ENCODE peak calls at places on chromosomes 11 and 22, in nine cellular contexts. D, U, I, S, R, W, O, N and C are unnamed samples.
A peak's percentile ranks its signal among the peaks of the same experiment; 100 is the strongest.

GRCh38 chr22:35995772-35996171 is 32.9 kb downstream of the RBFOX2 start:
- DNase-seq in U (no peak), R (no peak), D (no peak), W (peak; percentile 78), O (no peak), I (peak; percentile 79), N (no peak), S (no peak), C (peak; percentile 11)

GRCh38 chr11:66904055-66904454 is 47.2 kb downstream of the LRFN4 start:
- DNase-seq in U (no peak), R (no peak), S (no peak), O (no peak), N (no peak), I (no peak), D (no peak), W (no peak), C (no peak)

GRCh38 chr22:47548953-47549740 is 786.7 kb downstream of the TBC1D22A start:
- DNase-seq in O (peak; percentile 36), I (no peak), N (no peak), S (no peak), R (no peak), D (no peak), W (no peak), U (no peak), C (no peak)

GRCh38 chr11:10654211-10655150 is 39.1 kb downstream of the IRAG1 start:
- DNase-seq in N (no peak), S (peak; percentile 52), D (peak; percentile 18), I (no peak), O (no peak), U (peak; percentile 66), R (no peak), W (no peak), C (no peak)

GRCh38 chr11:106132582-106133354 is 55.3 kb downstream of the AASDHPPT start:
- DNase-seq in R (no peak), N (no peak), O (no peak), U (no peak), D (no peak), W (no peak), S (no peak), I (no peak), C (no peak)

GRCh38 chr11:102396708-102397563 is 49.9 kb downstream of the BIRC2 start:
- DNase-seq in D (no peak), S (no peak), O (no peak), N (no peak), W (no peak), R (no peak), I (no peak), U (no peak), C (no peak)

GRCh38 chr11:112728288-112728687 is 232.9 kb upstream of the NCAM1 start:
- DNase-seq in R (no peak), W (no peak), D (no peak), N (no peak), U (no peak), I (no peak), S (no peak), O (no peak), C (no peak)

GRCh38 chr22:17917490-17917983 is 106.8 kb downstream of the MICAL3 start:
- DNase-seq in W (no peak), D (no peak), I (no peak), S (no peak), O (no peak), U (no peak), R (no peak), N (no peak), C (no peak)

GRCh38 chr11:122917311-122917710 is 34.8 kb downstream of the JHY start:
- DNase-seq in S (no peak), N (no peak), R (no peak), I (no peak), D (no peak), W (no peak), O (no peak), U (no peak), C (no peak)

GRCh38 chr11:86162257-86162656 is 82.3 kb upstream of the EED start:
- DNase-seq in W (peak; percentile 64), D (no peak), U (no peak), R (no peak), N (no peak), I (no peak), O (no peak), S (no peak), C (peak; percentile 27)

GRCh38 chr22:37564111-37564711 is 3.9 kb downstream of the CDC42EP1 start:
- DNase-seq in W (no peak), I (no peak), O (no peak), D (no peak), R (no peak), N (no peak), U (no peak), S (no peak), C (no peak)

GRCh38 chr11:20467458-20468185 is 80.1 kb downstream of the PRMT3 start:
- DNase-seq in N (no peak), O (no peak), S (no peak), I (no peak), D (no peak), R (no peak), W (no peak), U (no peak), C (no peak)

GRCh38 chr11:328012-328411 is 7.4 kb upstream of the IFITM3 start:
- DNase-seq in I (no peak), R (no peak), D (no peak), S (no peak), N (no peak), O (no peak), U (no peak), W (no peak), C (no peak)

GRCh38 chr11:22884268-22884667 is 24.0 kb upstream of the CCDC179 start:
- DNase-seq in U (no peak), R (no peak), I (no peak), S (no peak), D (no peak), O (no peak), W (no peak), N (no peak), C (no peak)

GRCh38 chr11:27571151-27571840 is 64.7 kb upstream of the LIN7C start:
- DNase-seq in N (no peak), D (no peak), W (no peak), U (no peak), S (no peak), I (peak; percentile 2), O (no peak), R (no peak), C (no peak)

GRCh38 chr22:49211176-49211575 is 616.5 kb downstream of the BRD1 start:
- DNase-seq in D (no peak), S (no peak), I (no peak), R (no peak), O (peak; percentile 18), W (no peak), N (no peak), U (no peak), C (no peak)

GRCh38 chr11:72722050-72722748 is 30.0 kb downstream of the ARAP1 start:
- DNase-seq in N (peak; percentile 65), D (peak; percentile 74), S (peak; percentile 85), W (peak; percentile 91), I (peak; percentile 75), U (peak; percentile 94), R (peak; percentile 70), O (peak; percentile 84), C (peak; percentile 74)

GRCh38 chr11:29119691-29120328 is 897.0 kb downstream of the KCNA4 start:
- DNase-seq in I (peak; percentile 51), D (no peak), O (no peak), R (no peak), N (no peak), U (no peak), S (no peak), W (no peak), C (no peak)

GRCh38 chr11:45390407-45390806 is 104.3 kb upstream of the SYT13 start:
- DNase-seq in U (no peak), D (no peak), R (no peak), I (peak; percentile 29), N (no peak), S (no peak), O (no peak), W (no peak), C (no peak)

GRCh38 chr11:124122123-124122522 is 6.9 kb downstream of the VWA5A start:
- DNase-seq in D (no peak), U (no peak), R (no peak), I (no peak), W (no peak), N (no peak), S (no peak), O (no peak), C (no peak)

GRCh38 chr11:69511358-69512015 is 30.0 kb downstream of the LINC01488 start:
- DNase-seq in D (no peak), S (no peak), O (no peak), I (no peak), U (no peak), R (no peak), N (no peak), W (no peak), C (no peak)

GRCh38 chr11:133064152-133064877 is 468.0 kb downstream of the OPCML start:
- DNase-seq in D (no peak), O (peak; percentile 89), I (peak; percentile 6), U (no peak), W (peak; percentile 21), N (peak; percentile 48), S (peak; percentile 87), R (no peak), C (peak; percentile 66)

GRCh38 chr11:15016200-15016599 is 44.0 kb upstream of the CALCA start:
- DNase-seq in N (no peak), S (no peak), O (no peak), D (no peak), W (no peak), I (no peak), U (no peak), R (no peak), C (no peak)

GRCh38 chr11:110566577-110566976 is 136.8 kb downstream of the FDX1 start:
- DNase-seq in O (no peak), D (no peak), W (no peak), N (no peak), U (no peak), S (no peak), R (no peak), I (no peak), C (no peak)

GRCh38 chr11:10418259-10418949 is 36.7 kb upstream of the AMPD3 start:
- DNase-seq in S (no peak), I (no peak), O (no peak), N (no peak), R (no peak), D (no peak), U (no peak), W (no peak), C (no peak)

GRCh38 chr11:115219378-115219777 is 284.8 kb downstream of the CADM1 start:
- DNase-seq in D (no peak), U (no peak), I (no peak), R (no peak), O (no peak), N (no peak), S (no peak), W (no peak), C (no peak)

GRCh38 chr11:1532606-1533341 is 39.3 kb downstream of the DUSP8 start:
- DNase-seq in W (no peak), U (no peak), O (no peak), I (no peak), R (no peak), S (no peak), D (no peak), N (no peak), C (no peak)

GRCh38 chr11:15943418-15944197 is 412.7 kb downstream of the SOX6 start:
- DNase-seq in I (no peak), S (no peak), O (no peak), D (no peak), N (no peak), U (no peak), R (no peak), W (no peak), C (no peak)

GRCh38 chr11:32161293-32161692 is 70.4 kb downstream of the RCN1 start:
- DNase-seq in D (no peak), W (no peak), R (no peak), U (no peak), S (no peak), N (no peak), O (no peak), I (no peak), C (no peak)

GRCh38 chr11:2796091-2796490 is 89.5 kb downstream of the CDKN1C start:
- DNase-seq in O (no peak), W (no peak), I (no peak), U (no peak), R (no peak), D (no peak), N (peak; percentile 18), S (no peak), C (no peak)

GRCh38 chr11:131859811-131860210 is 489.4 kb downstream of the NTM start:
- DNase-seq in U (no peak), O (no peak), R (no peak), D (no peak), S (no peak), N (no peak), I (no peak), W (no peak), C (no peak)